ENCODE peak calls at places on chromosomes 6 and 20, in seven cellular contexts. X, F, G, C, N, A and U are unnamed samples.
A peak's percentile ranks its signal among the peaks of the same experiment; 100 is the strongest.

GRCh38 chr6:105746539-105746938 is 339.6 kb upstream of the PRDM1 start:
- DNase-seq in X (no peak), F (no peak), G (no peak), C (no peak), N (no peak), A (no peak), U (no peak)

GRCh38 chr6:13286185-13286584 is 42.2 kb downstream of the TBC1D7 start:
- DNase-seq in X (no peak), F (no peak), G (no peak), C (no peak), N (no peak), A (no peak), U (no peak)

GRCh38 chr20:58692579-58693225 is at the start of gene NPEPL1:
- DNase-seq in X (no peak), F (peak; percentile 78), G (no peak), C (peak; percentile 53), N (peak; percentile 23), A (peak; percentile 93), U (peak; percentile 36)

GRCh38 chr20:52779125-52779524 is 193.0 kb upstream of the TSHZ2 start:
- DNase-seq in X (no peak), F (no peak), G (no peak), C (no peak), N (no peak), A (no peak), U (no peak)

GRCh38 chr20:50724851-50725721 is 6.3 kb upstream of the PARD6B start:
- DNase-seq in X (no peak), F (peak; percentile 97), G (no peak), C (peak; percentile 89), N (no peak), A (peak; percentile 81), U (no peak)

GRCh38 chr20:4721719-4722118 is at the start of gene PRND:
- DNase-seq in X (no peak), F (no peak), G (no peak), C (no peak), N (no peak), A (no peak), U (no peak)

GRCh38 chr6:5135783-5136376 is 50.7 kb downstream of the PPP1R3G start:
- DNase-seq in X (no peak), F (peak; percentile 43), G (peak; percentile 31), C (peak; percentile 36), N (peak; percentile 7), A (peak; percentile 38), U (peak; percentile 13)

GRCh38 chr20:58639182-58640146 is 11.6 kb upstream of the STX16 start:
- DNase-seq in X (no peak), F (no peak), G (no peak), C (no peak), N (no peak), A (no peak), U (no peak)

GRCh38 chr6:37017606-37018005 is 12.2 kb downstream of the FGD2 start:
- DNase-seq in X (no peak), F (no peak), G (no peak), C (no peak), N (no peak), A (no peak), U (no peak)

GRCh38 chr6:7273709-7274108 is 39.3 kb downstream of the SSR1 start:
- DNase-seq in X (no peak), F (no peak), G (no peak), C (no peak), N (no peak), A (no peak), U (no peak)

GRCh38 chr6:159148641-159149040 is 20.6 kb upstream of the FNDC1 start:
- DNase-seq in X (no peak), F (no peak), G (no peak), C (no peak), N (no peak), A (no peak), U (no peak)

GRCh38 chr20:11473971-11474370 is 443.7 kb upstream of the BTBD3 start:
- DNase-seq in X (no peak), F (no peak), G (no peak), C (no peak), N (no peak), A (no peak), U (no peak)

GRCh38 chr20:22385602-22386299 is 198.6 kb downstream of the FOXA2 start:
- DNase-seq in X (no peak), F (no peak), G (no peak), C (no peak), N (peak; percentile 84), A (peak; percentile 51), U (no peak)

GRCh38 chr20:53984354-53984753 is 86.0 kb downstream of the BCAS1 start:
- DNase-seq in X (no peak), F (no peak), G (no peak), C (no peak), N (no peak), A (no peak), U (no peak)

GRCh38 chr20:63359937-63360849 is 956 bp downstream of the CHRNA4 start:
- DNase-seq in X (no peak), F (no peak), G (no peak), C (no peak), N (no peak), A (no peak), U (no peak)

GRCh38 chr6:35708585-35708984 is 19.9 kb upstream of the FKBP5 start:
- DNase-seq in X (no peak), F (no peak), G (no peak), C (no peak), N (no peak), A (no peak), U (no peak)

GRCh38 chr6:33372532-33373123 is 19.0 kb upstream of the KIFC1 start:
- DNase-seq in X (no peak), F (no peak), G (peak; percentile 54), C (no peak), N (no peak), A (no peak), U (no peak)

GRCh38 chr20:34643919-34644318 is 33.0 kb downstream of the PIGU start:
- DNase-seq in X (no peak), F (peak; percentile 97), G (no peak), C (peak; percentile 40), N (no peak), A (no peak), U (no peak)

GRCh38 chr6:98921038-98921437 is 26.7 kb downstream of the FBXL4 start:
- DNase-seq in X (no peak), F (peak; percentile 20), G (no peak), C (peak; percentile 33), N (no peak), A (no peak), U (no peak)

GRCh38 chr20:36342316-36342715 is 36.2 kb downstream of the DLGAP4 start:
- DNase-seq in X (no peak), F (no peak), G (no peak), C (no peak), N (no peak), A (no peak), U (no peak)

GRCh38 chr6:85580878-85581267 is 12.8 kb downstream of the SNX14 start:
- DNase-seq in X (no peak), F (peak; percentile 83), G (no peak), C (peak; percentile 70), N (no peak), A (no peak), U (no peak)

GRCh38 chr20:48679603-48680002 is 148.2 kb downstream of the PREX1 start:
- DNase-seq in X (no peak), F (no peak), G (no peak), C (no peak), N (no peak), A (peak; percentile 72), U (no peak)

GRCh38 chr6:138719744-138720143 is 53.8 kb upstream of the CCDC28A start:
- DNase-seq in X (no peak), F (no peak), G (no peak), C (no peak), N (no peak), A (no peak), U (no peak)

GRCh38 chr20:60691966-60692615 is 560.0 kb upstream of the CDH4 start:
- DNase-seq in X (no peak), F (no peak), G (no peak), C (no peak), N (no peak), A (no peak), U (no peak)

GRCh38 chr6:24403501-24403824 is 727 bp downstream of the MRS2 start:
- DNase-seq in X (no peak), F (no peak), G (no peak), C (peak; percentile 27), N (peak; percentile 25), A (no peak), U (no peak)